ENCODE peak calls at places on chromosomes 7 and 10, in eight cellular contexts. D is nephron progenitor cell, F is brain microvascular endothelial cell, N is fibroblast of the aortic adventitia, I is mammary epithelial cell, O is neural crest cell, U is MCF 10A, H is upper lobe of right lung. R is an unnamed sample.

GRCh38 chr10:64477791-64478190 is 956.6 kb downstream of the REEP3 start:
- DNase-seq in U (no peak), H (no peak), I (no peak), N (no peak), D (no peak), O (no peak), F (no peak), R (no peak)

GRCh38 chr7:77288676-77289320 is 89.2 kb upstream of the FGL2 start:
- DNase-seq in H (no peak), F (no peak), I (no peak), U (no peak), N (no peak), D (no peak), O (no peak), R (no peak)

GRCh38 chr10:77355844-77356243 is 281.8 kb downstream of the KCNMA1 start:
- DNase-seq in F (peak), I (peak), D (no peak), N (peak), O (no peak), U (peak), H (no peak), R (peak)

GRCh38 chr10:116836087-116836486 is 13.2 kb upstream of the ENO4 start:
- DNase-seq in I (no peak), D (peak), H (no peak), F (no peak), U (no peak), N (no peak), O (no peak), R (no peak)

GRCh38 chr7:74307738-74308505 is 18.7 kb downstream of the CLIP2 start:
- DNase-seq in O (no peak), D (no peak), F (no peak), I (no peak), H (no peak), N (no peak), U (peak), R (no peak)

GRCh38 chr7:87480386-87480785 is 4.9 kb upstream of the ABCB4 start:
- DNase-seq in I (no peak), U (no peak), F (peak), H (no peak), N (no peak), O (no peak), D (no peak), R (no peak)

GRCh38 chr7:70492641-70493040 is 639.3 kb upstream of the GALNT17 start:
- DNase-seq in F (no peak), H (no peak), I (no peak), U (no peak), O (no peak), D (no peak), N (no peak), R (no peak)

GRCh38 chr10:21696302-21696701 is 162.3 kb downstream of the MLLT10 start:
- DNase-seq in O (no peak), D (no peak), N (no peak), U (no peak), H (no peak), I (no peak), F (no peak), R (no peak)

GRCh38 chr7:129779602-129780256 is 168.2 kb downstream of the NRF1 start:
- DNase-seq in U (peak), I (peak), F (no peak), H (peak), D (peak), N (no peak), O (no peak), R (no peak)

GRCh38 chr10:52883996-52884871 is 111.7 kb upstream of the MBL2 start:
- DNase-seq in H (no peak), N (peak), O (peak), I (peak), F (peak), D (peak), U (peak), R (peak)

GRCh38 chr10:13788320-13788600 is 201.5 kb downstream of the PRPF18 start:
- DNase-seq in I (no peak), U (no peak), O (no peak), N (no peak), H (no peak), F (no peak), D (no peak), R (no peak)

GRCh38 chr10:109852004-109852717 is 71.2 kb downstream of the XPNPEP1 start:
- DNase-seq in D (peak), N (peak), O (peak), U (peak), H (peak), I (peak), F (peak), R (peak)

GRCh38 chr10:132606031-132606491 is 68.5 kb downstream of the INPP5A start:
- DNase-seq in U (no peak), O (no peak), I (no peak), D (no peak), H (no peak), N (no peak), F (no peak), R (no peak)

GRCh38 chr10:111767661-111768060 is 415.9 kb downstream of the GPAM start:
- DNase-seq in O (no peak), U (no peak), N (no peak), I (no peak), F (no peak), D (no peak), H (no peak), R (no peak)

GRCh38 chr7:55557666-55558188 is 14.6 kb downstream of the VOPP1 start:
- DNase-seq in N (no peak), H (no peak), U (no peak), F (no peak), D (no peak), O (no peak), I (no peak), R (no peak)

GRCh38 chr7:106284516-106285050 is at the start of gene NAMPT:
- DNase-seq in N (no peak), F (no peak), H (no peak), I (peak), U (peak), D (peak), O (peak), R (no peak)

GRCh38 chr10:48453451-48454301 is 147.2 kb downstream of the MAPK8 start:
- DNase-seq in I (no peak), U (no peak), H (peak), D (peak), N (no peak), F (no peak), O (no peak), R (no peak)

GRCh38 chr10:127553431-127553830 is 4.3 kb downstream of the NPS start:
- DNase-seq in I (no peak), D (no peak), O (no peak), F (no peak), N (no peak), U (no peak), H (no peak), R (no peak)

GRCh38 chr7:132386249-132386681 is 190.0 kb downstream of the PLXNA4 start:
- DNase-seq in N (peak), F (no peak), I (no peak), U (no peak), D (peak), O (no peak), H (no peak), R (no peak)

GRCh38 chr10:103145046-103145445 is 48.0 kb downstream of the NT5C2 start:
- DNase-seq in U (no peak), I (no peak), F (peak), O (no peak), D (no peak), H (no peak), N (peak), R (peak)

GRCh38 chr10:59648711-59649201 is 60.9 kb downstream of the SLC16A9 start:
- DNase-seq in D (no peak), I (no peak), F (peak), O (no peak), H (no peak), U (no peak), N (peak), R (no peak)

GRCh38 chr10:70418229-70418628 is 14.3 kb downstream of the EIF4EBP2 start:
- DNase-seq in U (peak), O (no peak), D (no peak), I (peak), H (no peak), F (peak), N (peak), R (peak)

GRCh38 chr7:73702665-73703064 is 16.8 kb downstream of the STX1A start:
- DNase-seq in U (no peak), H (no peak), I (no peak), N (no peak), D (no peak), O (no peak), F (no peak), R (no peak)

GRCh38 chr10:29243750-29244149 is 45.1 kb upstream of the LYZL1 start:
- DNase-seq in F (no peak), O (no peak), I (peak), H (no peak), D (no peak), N (no peak), U (peak), R (no peak)
- TF ChIP-seq CTCF in F (peak), O (peak), I (peak), H (peak), D (no peak), N (peak), U (peak), R (peak)

GRCh38 chr7:23938230-23938629 is 228.2 kb downstream of the STK31 start:
- DNase-seq in U (no peak), O (no peak), F (no peak), N (no peak), D (no peak), I (no peak), H (no peak), R (no peak)

GRCh38 chr7:23944131-23944530 is 234.1 kb downstream of the STK31 start:
- DNase-seq in U (no peak), H (no peak), F (no peak), O (no peak), N (no peak), I (no peak), D (no peak), R (no peak)

GRCh38 chr7:23942032-23942431 is 232.0 kb downstream of the STK31 start:
- DNase-seq in N (no peak), F (no peak), I (no peak), H (no peak), O (no peak), U (no peak), D (no peak), R (no peak)

GRCh38 chr7:23941551-23941950 is 231.5 kb downstream of the STK31 start:
- DNase-seq in H (no peak), D (no peak), I (peak), N (no peak), O (no peak), U (no peak), F (no peak), R (no peak)

GRCh38 chr7:23938937-23939552 is 229.0 kb downstream of the STK31 start:
- DNase-seq in O (peak), H (no peak), N (peak), F (peak), U (peak), D (peak), I (peak), R (peak)
- TF ChIP-seq CTCF in O (peak), H (peak), N (peak), F (peak), U (peak), D (peak), I (peak), R (peak)

GRCh38 chr10:91127341-91128082 is 93.0 kb upstream of the PCGF5 start:
- DNase-seq in I (no peak), N (no peak), D (no peak), H (no peak), U (peak), O (no peak), F (no peak), R (no peak)

GRCh38 chr10:91124016-91124415 is 96.4 kb upstream of the PCGF5 start:
- DNase-seq in H (no peak), D (no peak), U (no peak), F (no peak), N (no peak), O (no peak), I (no peak), R (no peak)

GRCh38 chr10:91123246-91123645 is 97.2 kb upstream of the PCGF5 start:
- DNase-seq in O (no peak), I (no peak), F (no peak), U (no peak), H (no peak), D (no peak), N (peak), R (no peak)

DNA sequence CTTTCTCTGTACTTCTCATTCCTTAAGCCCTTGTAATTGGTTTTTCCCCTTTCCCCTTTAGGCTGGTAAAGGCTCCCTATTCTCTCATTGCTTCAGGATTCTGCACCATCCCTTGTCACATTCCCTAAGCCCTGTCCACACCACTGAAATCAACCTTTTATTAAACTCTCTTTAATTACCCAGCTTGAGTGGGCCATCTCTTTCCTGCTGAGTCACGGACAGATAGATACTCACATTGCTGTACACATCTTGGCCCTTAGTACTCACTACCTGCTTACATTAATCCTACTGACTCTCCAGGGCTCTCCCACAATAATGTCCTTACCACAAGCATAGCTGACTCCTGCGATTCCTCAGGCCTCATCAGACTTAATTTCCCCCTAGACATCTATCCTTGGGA is 94.0 kb upstream of the PCGF5 start:
- DNase-seq in I (no peak), F (no peak), H (no peak), D (no peak), O (no peak), U (no peak), N (no peak), R (no peak)
- TF ChIP-seq CTCF in I (no peak), F (no peak), H (no peak), D (no peak), O (no peak), U (no peak), N (no peak), R (no peak)

GRCh38 chr10:35503548-35503947 is 101.6 kb upstream of the GJD4 start:
- DNase-seq in F (no peak), I (no peak), U (no peak), O (no peak), H (no peak), N (no peak), D (no peak), R (no peak)

GRCh38 chr10:35504132-35504531 is 101.0 kb upstream of the GJD4 start:
- DNase-seq in F (no peak), U (no peak), H (no peak), O (no peak), D (no peak), I (no peak), N (no peak), R (no peak)

GRCh38 chr10:35498693-35499092 is 106.4 kb upstream of the GJD4 start:
- DNase-seq in N (no peak), U (no peak), O (no peak), H (no peak), F (no peak), D (no peak), I (peak), R (no peak)

GRCh38 chr10:35502697-35503096 is 102.4 kb upstream of the GJD4 start:
- DNase-seq in D (no peak), I (no peak), N (no peak), O (no peak), H (no peak), F (no peak), U (no peak), R (no peak)

GRCh38 chr10:35501923-35502322 is 103.2 kb upstream of the GJD4 start:
- DNase-seq in O (no peak), H (no peak), D (no peak), N (no peak), F (no peak), I (no peak), U (peak), R (no peak)
- TF ChIP-seq CTCF in O (no peak), H (no peak), D (no peak), N (peak), F (peak), I (peak), U (peak), R (peak)

GRCh38 chr7:137816696-137817320 is 30.0 kb downstream of the DGKI start:
- DNase-seq in D (no peak), H (no peak), I (no peak), U (peak), O (no peak), F (no peak), N (peak), R (peak)
- TF ChIP-seq CTCF in D (no peak), H (no peak), I (no peak), U (no peak), O (peak), F (peak), N (peak), R (peak)

GRCh38 chr10:86699541-86699940 is 31.2 kb downstream of the LDB3 start:
- DNase-seq in I (no peak), H (no peak), O (no peak), N (no peak), F (no peak), U (no peak), D (no peak), R (no peak)

GRCh38 chr10:86700851-86701617 is 32.7 kb downstream of the LDB3 start:
- DNase-seq in N (no peak), U (no peak), D (no peak), O (no peak), F (no peak), H (no peak), I (no peak), R (no peak)

GRCh38 chr10:86699991-86700840 is 31.9 kb downstream of the LDB3 start:
- DNase-seq in H (no peak), D (no peak), U (no peak), I (no peak), O (no peak), F (no peak), N (no peak), R (no peak)

GRCh38 chr10:86699125-86699524 is 30.8 kb downstream of the LDB3 start:
- DNase-seq in D (no peak), U (no peak), I (no peak), O (no peak), N (no peak), H (no peak), F (no peak), R (no peak)

DNA sequence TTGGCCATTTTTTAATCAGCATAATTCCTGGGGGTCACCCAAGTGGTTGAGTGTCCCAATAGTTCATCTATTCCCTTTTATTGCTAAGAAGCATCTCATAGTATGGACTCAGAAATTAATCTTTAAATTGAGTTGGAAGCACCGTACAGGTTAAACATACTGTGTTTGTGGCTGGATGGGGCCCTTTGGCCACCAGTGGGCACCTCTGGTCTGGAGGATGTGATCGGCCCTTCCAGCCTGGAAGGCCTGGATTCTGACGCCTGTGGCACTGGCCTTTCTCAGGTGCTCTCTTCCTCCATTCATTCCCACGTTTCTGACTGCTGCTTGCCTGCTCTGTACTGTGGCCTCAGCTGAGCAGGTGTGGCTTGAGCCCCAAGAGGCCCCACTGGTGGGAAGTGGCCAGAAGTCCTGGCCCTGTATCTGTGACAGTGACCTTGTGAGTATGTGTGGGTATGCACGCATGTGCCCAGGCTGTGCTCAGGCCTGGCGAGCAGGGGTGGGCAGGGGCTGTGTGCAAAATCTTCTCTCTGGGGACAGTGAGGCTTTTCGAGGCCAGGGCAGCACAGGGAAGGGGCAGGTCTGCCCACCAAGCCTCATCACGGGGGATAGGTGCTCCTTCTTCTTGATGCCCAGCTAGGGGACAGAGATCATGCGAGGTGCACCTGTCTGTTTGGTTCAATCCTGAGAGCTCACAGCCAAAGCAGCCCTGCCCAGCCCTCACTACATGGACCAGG is 30.1 kb downstream of the LDB3 start:
- DNase-seq in H (no peak), D (no peak), N (no peak), U (no peak), F (no peak), O (no peak), I (no peak), R (no peak)
- TF ChIP-seq CTCF in H (no peak), D (no peak), N (no peak), U (no peak), F (peak), O (no peak), I (no peak), R (peak)

DNA sequence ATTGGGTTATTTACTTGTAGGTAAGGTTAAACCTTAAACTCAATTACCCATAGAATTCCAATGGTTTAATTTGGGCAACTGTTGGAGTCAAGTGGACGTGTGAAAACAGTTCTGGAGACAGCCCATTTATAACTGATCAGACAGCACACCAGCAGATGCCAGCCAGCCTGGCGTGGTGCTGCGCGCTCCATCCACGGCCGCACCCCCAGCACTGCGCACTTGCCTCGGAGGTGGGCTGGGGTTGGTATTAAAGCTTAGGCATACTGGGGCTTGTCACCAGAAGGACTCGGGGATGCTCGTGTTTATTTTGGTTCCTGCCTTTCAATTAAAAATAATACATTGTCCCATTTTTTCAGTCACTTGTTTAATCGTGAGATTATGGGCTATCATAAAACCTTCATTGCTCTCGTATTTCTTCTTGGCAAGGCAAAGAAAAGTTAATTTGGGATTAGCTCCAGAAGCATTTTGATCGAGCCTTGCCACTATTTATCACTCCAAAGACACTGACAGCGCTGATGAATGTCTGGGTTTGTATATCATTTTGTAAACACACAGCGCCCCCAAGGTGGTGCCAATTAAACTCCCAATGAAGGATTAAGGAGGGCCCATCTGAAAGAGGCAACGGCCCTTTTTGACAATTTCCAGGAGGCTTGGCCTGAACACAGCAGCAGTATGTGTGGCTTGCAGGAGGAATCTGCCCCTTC is 204.4 kb upstream of the CXCL12 start:
- DNase-seq in O (no peak), N (no peak), H (no peak), F (no peak), U (no peak), I (no peak), D (no peak), R (no peak)
- TF ChIP-seq CTCF in O (no peak), N (no peak), H (no peak), F (no peak), U (no peak), I (no peak), D (no peak), R (no peak)

GRCh38 chr7:82202107-82202506 is 241.5 kb downstream of the CACNA2D1 start:
- DNase-seq in N (no peak), D (no peak), I (no peak), U (no peak), H (no peak), F (no peak), O (no peak), R (no peak)
- TF ChIP-seq CTCF in N (no peak), D (no peak), I (no peak), U (no peak), H (no peak), F (no peak), O (no peak), R (no peak)

DNA sequence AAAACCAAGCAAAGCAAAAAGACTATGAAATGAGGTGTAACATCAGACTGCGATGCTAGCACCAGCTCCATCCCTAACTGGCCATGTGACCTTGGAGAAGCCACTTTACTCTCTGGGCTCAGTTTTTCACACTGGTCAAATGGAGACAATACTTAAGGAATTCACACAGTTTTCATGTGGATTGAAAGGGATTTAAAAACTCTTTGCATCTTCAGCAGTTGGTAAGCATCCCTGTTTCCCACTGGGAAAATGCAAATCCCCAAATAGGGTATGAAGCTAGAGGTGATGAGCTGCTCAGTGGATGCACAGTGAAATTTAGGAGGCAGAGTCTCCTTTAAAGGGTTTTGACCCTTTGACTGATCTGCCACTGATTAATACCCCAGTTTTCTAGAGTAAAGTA is 240.7 kb downstream of the SORCS3 start:
- DNase-seq in H (no peak), F (no peak), I (no peak), D (no peak), U (no peak), N (no peak), O (no peak), R (no peak)
- TF ChIP-seq CTCF in H (no peak), F (no peak), I (no peak), D (no peak), U (no peak), N (no peak), O (no peak), R (no peak)

R was measured in HFFc6.